ENCODE peak calls at places on chromosomes 4 and X, in nine cellular contexts. W, T, S, J, M, P, V, Y and E are unnamed samples.

GRCh38 chrX:12970691-12971202 is 4.2 kb upstream of the TMSB4X start:
- DNase-seq in J (peak), T (no peak), V (peak), P (peak), W (peak), Y (no peak), M (no peak), S (peak), E (peak)

GRCh38 chr4:101563126-101563525 is 215.8 kb upstream of the PPP3CA start:
- DNase-seq in S (no peak), W (no peak), M (no peak), P (peak), V (no peak), J (no peak), Y (no peak), T (no peak), E (no peak)

GRCh38 chr4:126630171-126630570 is 1002.6 kb upstream of the INTU start:
- DNase-seq in J (no peak), W (no peak), T (no peak), P (peak), Y (no peak), M (no peak), S (peak), V (peak), E (no peak)

GRCh38 chrX:43493751-43494150 is 162.3 kb upstream of the MAOA start:
- DNase-seq in Y (no peak), P (peak), S (no peak), V (no peak), J (no peak), W (no peak), M (no peak), T (no peak), E (no peak)

GRCh38 chr4:140188975-140189374 is 35.0 kb upstream of the MAML3 start:
- DNase-seq in S (peak), W (peak), P (peak), M (no peak), Y (no peak), J (no peak), V (peak), T (peak), E (no peak)

GRCh38 chr4:32775049-32775448 is 2054.9 kb downstream of the PCDH7 start:
- DNase-seq in S (no peak), J (no peak), V (no peak), W (peak), T (no peak), P (peak), Y (no peak), M (no peak), E (no peak)

GRCh38 chr4:76156635-76157034 is 8.4 kb upstream of the NUP54 start:
- DNase-seq in V (no peak), T (no peak), S (no peak), W (no peak), M (no peak), P (peak), Y (no peak), J (no peak), E (no peak)

GRCh38 chr4:108622022-108622421 is 1.6 kb downstream of the RPL34 start:
- DNase-seq in W (no peak), P (no peak), V (no peak), T (no peak), Y (no peak), J (no peak), M (no peak), S (no peak), E (no peak)

GRCh38 chr4:28241021-28241420 is 1380.4 kb downstream of the STIM2 start:
- DNase-seq in S (no peak), Y (no peak), V (peak), J (no peak), W (no peak), T (no peak), M (no peak), P (peak), E (no peak)

GRCh38 chr4:17577660-17578481 is 873 bp downstream of the LAP3 start:
- DNase-seq in P (peak), M (no peak), J (peak), Y (peak), V (peak), S (peak), T (no peak), W (peak), E (peak)